ENCODE peak calls at places on chromosomes 12 and 14, in eight cellular contexts. One of them, this sample, is unnamed.

GRCh38 chr14:99260652-99261551 is 11.1 kb downstream of the BCL11B start:
- DNase-seq in AML-193: no peak
- DNase-seq in effector CD4-positive, alpha-beta T cell: peak
- DNase-seq in heart left ventricle: no peak
- DNase-seq in NCI-H1930: no peak
- DNase-seq in activated T-cell treated with anti-CD3 and anti-CD28 coated beads for 24 hours: no peak
- DNase-seq in neural crest cell: no peak
- DNase-seq in amniotic stem cell: no peak
- DNase-seq in this sample: no peak

GRCh38 chr14:71722885-71723284 is 209.3 kb upstream of the RGS6 start:
- DNase-seq in AML-193: no peak
- DNase-seq in effector CD4-positive, alpha-beta T cell: no peak
- DNase-seq in heart left ventricle: no peak
- DNase-seq in NCI-H1930: no peak
- DNase-seq in activated T-cell treated with anti-CD3 and anti-CD28 coated beads for 24 hours: no peak
- DNase-seq in neural crest cell: no peak
- DNase-seq in amniotic stem cell: no peak
- DNase-seq in this sample: no peak

GRCh38 chr12:18250313-18250916 is 10.9 kb upstream of the PIK3C2G start:
- DNase-seq in AML-193: peak
- DNase-seq in effector CD4-positive, alpha-beta T cell: no peak
- DNase-seq in heart left ventricle: no peak
- DNase-seq in NCI-H1930: peak
- DNase-seq in activated T-cell treated with anti-CD3 and anti-CD28 coated beads for 24 hours: no peak
- DNase-seq in neural crest cell: peak
- DNase-seq in amniotic stem cell: peak
- DNase-seq in this sample: peak

GRCh38 chr12:47997321-47997720 is 7.0 kb downstream of the COL2A1 start:
- DNase-seq in AML-193: no peak
- DNase-seq in effector CD4-positive, alpha-beta T cell: no peak
- DNase-seq in heart left ventricle: no peak
- DNase-seq in NCI-H1930: no peak
- DNase-seq in activated T-cell treated with anti-CD3 and anti-CD28 coated beads for 24 hours: no peak
- DNase-seq in neural crest cell: no peak
- DNase-seq in amniotic stem cell: no peak
- DNase-seq in this sample: no peak

GRCh38 chr12:65905941-65906471 is 81.7 kb downstream of the HMGA2 start:
- DNase-seq in AML-193: no peak
- DNase-seq in effector CD4-positive, alpha-beta T cell: no peak
- DNase-seq in heart left ventricle: no peak
- DNase-seq in NCI-H1930: no peak
- DNase-seq in activated T-cell treated with anti-CD3 and anti-CD28 coated beads for 24 hours: no peak
- DNase-seq in neural crest cell: no peak
- DNase-seq in amniotic stem cell: no peak
- DNase-seq in this sample: no peak

GRCh38 chr12:103799504-103800251 is 41.4 kb downstream of the NT5DC3 start:
- DNase-seq in AML-193: peak
- DNase-seq in effector CD4-positive, alpha-beta T cell: no peak
- DNase-seq in heart left ventricle: no peak
- DNase-seq in NCI-H1930: no peak
- DNase-seq in activated T-cell treated with anti-CD3 and anti-CD28 coated beads for 24 hours: no peak
- DNase-seq in neural crest cell: no peak
- DNase-seq in amniotic stem cell: no peak
- DNase-seq in this sample: no peak

GRCh38 chr12:6554990-6555691 is 701 bp downstream of the IFFO1 start:
- DNase-seq in AML-193: no peak
- DNase-seq in effector CD4-positive, alpha-beta T cell: no peak
- DNase-seq in heart left ventricle: peak
- DNase-seq in NCI-H1930: no peak
- DNase-seq in activated T-cell treated with anti-CD3 and anti-CD28 coated beads for 24 hours: no peak
- DNase-seq in neural crest cell: no peak
- DNase-seq in amniotic stem cell: no peak
- DNase-seq in this sample: no peak

GRCh38 chr12:6361834-6362233 is 13.5 kb downstream of the SCNN1A start:
- DNase-seq in AML-193: no peak
- DNase-seq in effector CD4-positive, alpha-beta T cell: no peak
- DNase-seq in heart left ventricle: peak
- DNase-seq in NCI-H1930: no peak
- DNase-seq in activated T-cell treated with anti-CD3 and anti-CD28 coated beads for 24 hours: no peak
- DNase-seq in neural crest cell: no peak
- DNase-seq in amniotic stem cell: no peak
- DNase-seq in this sample: no peak

GRCh38 chr12:57889541-57889989 is 43.0 kb upstream of the CTDSP2 start:
- DNase-seq in AML-193: no peak
- DNase-seq in effector CD4-positive, alpha-beta T cell: no peak
- DNase-seq in heart left ventricle: peak
- DNase-seq in NCI-H1930: no peak
- DNase-seq in activated T-cell treated with anti-CD3 and anti-CD28 coated beads for 24 hours: no peak
- DNase-seq in neural crest cell: no peak
- DNase-seq in amniotic stem cell: no peak
- DNase-seq in this sample: no peak

GRCh38 chr12:102484017-102484731 is 3.8 kb upstream of the IGF1 start:
- DNase-seq in AML-193: peak
- DNase-seq in effector CD4-positive, alpha-beta T cell: peak
- DNase-seq in heart left ventricle: no peak
- DNase-seq in NCI-H1930: no peak
- DNase-seq in activated T-cell treated with anti-CD3 and anti-CD28 coated beads for 24 hours: peak
- DNase-seq in neural crest cell: peak
- DNase-seq in amniotic stem cell: no peak
- DNase-seq in this sample: peak

GRCh38 chr12:75877588-75878381 is 153.8 kb downstream of the PHLDA1 start:
- DNase-seq in AML-193: no peak
- DNase-seq in effector CD4-positive, alpha-beta T cell: no peak
- DNase-seq in heart left ventricle: no peak
- DNase-seq in NCI-H1930: no peak
- DNase-seq in activated T-cell treated with anti-CD3 and anti-CD28 coated beads for 24 hours: no peak
- DNase-seq in neural crest cell: no peak
- DNase-seq in amniotic stem cell: no peak
- DNase-seq in this sample: no peak

GRCh38 chr12:113912761-113913295 is 53.3 kb downstream of the RBM19 start:
- DNase-seq in AML-193: peak
- DNase-seq in effector CD4-positive, alpha-beta T cell: peak
- DNase-seq in heart left ventricle: no peak
- DNase-seq in NCI-H1930: peak
- DNase-seq in activated T-cell treated with anti-CD3 and anti-CD28 coated beads for 24 hours: peak
- DNase-seq in neural crest cell: peak
- DNase-seq in amniotic stem cell: peak
- DNase-seq in this sample: peak

GRCh38 chr12:123152823-123153222 is 1.9 kb upstream of the PITPNM2 start:
- DNase-seq in AML-193: no peak
- DNase-seq in effector CD4-positive, alpha-beta T cell: no peak
- DNase-seq in heart left ventricle: no peak
- DNase-seq in NCI-H1930: no peak
- DNase-seq in activated T-cell treated with anti-CD3 and anti-CD28 coated beads for 24 hours: no peak
- DNase-seq in neural crest cell: no peak
- DNase-seq in amniotic stem cell: no peak
- DNase-seq in this sample: no peak

GRCh38 chr14:99754141-99755067 is 38.8 kb upstream of the EML1 start:
- DNase-seq in AML-193: no peak
- DNase-seq in effector CD4-positive, alpha-beta T cell: no peak
- DNase-seq in heart left ventricle: no peak
- DNase-seq in NCI-H1930: no peak
- DNase-seq in activated T-cell treated with anti-CD3 and anti-CD28 coated beads for 24 hours: no peak
- DNase-seq in neural crest cell: no peak
- DNase-seq in amniotic stem cell: no peak
- DNase-seq in this sample: no peak

GRCh38 chr14:51020024-51020710 is 74.7 kb downstream of the TRIM9 start:
- DNase-seq in AML-193: no peak
- DNase-seq in effector CD4-positive, alpha-beta T cell: no peak
- DNase-seq in heart left ventricle: no peak
- DNase-seq in NCI-H1930: no peak
- DNase-seq in activated T-cell treated with anti-CD3 and anti-CD28 coated beads for 24 hours: no peak
- DNase-seq in neural crest cell: no peak
- DNase-seq in amniotic stem cell: no peak
- DNase-seq in this sample: no peak

GRCh38 chr14:84482256-84483071 is 1047.5 kb upstream of the FLRT2 start:
- DNase-seq in AML-193: no peak
- DNase-seq in effector CD4-positive, alpha-beta T cell: no peak
- DNase-seq in heart left ventricle: no peak
- DNase-seq in NCI-H1930: no peak
- DNase-seq in activated T-cell treated with anti-CD3 and anti-CD28 coated beads for 24 hours: no peak
- DNase-seq in neural crest cell: no peak
- DNase-seq in amniotic stem cell: no peak
- DNase-seq in this sample: no peak

GRCh38 chr12:54479421-54479820 is 6.0 kb upstream of the GTSF1 start:
- DNase-seq in AML-193: no peak
- DNase-seq in effector CD4-positive, alpha-beta T cell: no peak
- DNase-seq in heart left ventricle: no peak
- DNase-seq in NCI-H1930: no peak
- DNase-seq in activated T-cell treated with anti-CD3 and anti-CD28 coated beads for 24 hours: no peak
- DNase-seq in neural crest cell: no peak
- DNase-seq in amniotic stem cell: peak
- DNase-seq in this sample: no peak

GRCh38 chr12:46224401-46224800 is 44.4 kb downstream of the SLC38A1 start:
- DNase-seq in AML-193: no peak
- DNase-seq in effector CD4-positive, alpha-beta T cell: no peak
- DNase-seq in heart left ventricle: no peak
- DNase-seq in NCI-H1930: no peak
- DNase-seq in activated T-cell treated with anti-CD3 and anti-CD28 coated beads for 24 hours: no peak
- DNase-seq in neural crest cell: no peak
- DNase-seq in amniotic stem cell: no peak
- DNase-seq in this sample: no peak

GRCh38 chr12:97639702-97640101 is 177.1 kb downstream of the RMST start:
- DNase-seq in AML-193: no peak
- DNase-seq in effector CD4-positive, alpha-beta T cell: no peak
- DNase-seq in heart left ventricle: no peak
- DNase-seq in NCI-H1930: no peak
- DNase-seq in activated T-cell treated with anti-CD3 and anti-CD28 coated beads for 24 hours: no peak
- DNase-seq in neural crest cell: no peak
- DNase-seq in amniotic stem cell: no peak
- DNase-seq in this sample: no peak

GRCh38 chr12:10959777-10960176 is 20.7 kb upstream of the TAS2R14 start:
- DNase-seq in AML-193: no peak
- DNase-seq in effector CD4-positive, alpha-beta T cell: no peak
- DNase-seq in heart left ventricle: no peak
- DNase-seq in NCI-H1930: no peak
- DNase-seq in activated T-cell treated with anti-CD3 and anti-CD28 coated beads for 24 hours: no peak
- DNase-seq in neural crest cell: no peak
- DNase-seq in amniotic stem cell: no peak
- DNase-seq in this sample: no peak

GRCh38 chr12:84741727-84742126 is 170.9 kb downstream of the SLC6A15 start:
- DNase-seq in AML-193: no peak
- DNase-seq in effector CD4-positive, alpha-beta T cell: no peak
- DNase-seq in heart left ventricle: no peak
- DNase-seq in NCI-H1930: no peak
- DNase-seq in activated T-cell treated with anti-CD3 and anti-CD28 coated beads for 24 hours: no peak
- DNase-seq in neural crest cell: no peak
- DNase-seq in amniotic stem cell: no peak
- DNase-seq in this sample: no peak